ENCODE peak calls at places on chromosomes 13 and 19, in four cellular contexts. K is astrocyte; G is CD8-positive, alpha-beta memory T cell; T is activated naive CD4-positive, alpha-beta T cell treated with anti-CD3 and anti-CD28 coated beads for 36 hours. N is an unnamed sample.

GRCh38 chr19:30014770-30015169 is 72.7 kb downstream of the URI1 start:
- DNase-seq in K (no peak), G (no peak), T (no peak), N (no peak)

GRCh38 chr13:48772908-48773307 is 119.2 kb downstream of the CYSLTR2 start:
- DNase-seq in K (no peak), G (no peak), T (no peak), N (no peak)

GRCh38 chr13:97328222-97328790 is 105.7 kb upstream of the RAP2A start:
- DNase-seq in K (peak), G (no peak), T (no peak), N (peak)

GRCh38 chr19:10285393-10285792 is 1.4 kb upstream of the ICAM4 start:
- DNase-seq in K (no peak), G (no peak), T (no peak), N (no peak)

GRCh38 chr19:48638831-48639381 is 1.7 kb upstream of the DBP start:
- DNase-seq in K (no peak), G (no peak), T (no peak), N (no peak)

GRCh38 chr13:23617551-23618014 is 47.4 kb downstream of the TNFRSF19 start:
- DNase-seq in K (peak), G (no peak), T (no peak), N (peak)

GRCh38 chr13:94033098-94033497 is 446.4 kb downstream of the DCT start:
- DNase-seq in K (no peak), G (no peak), T (no peak), N (no peak)

GRCh38 chr19:35044317-35045117 is 3.0 kb downstream of the HPN start:
- DNase-seq in K (no peak), G (peak), T (peak), N (no peak)

GRCh38 chr13:25770601-25771000 is 281.2 kb downstream of the SHISA2 start:
- DNase-seq in K (no peak), G (no peak), T (no peak), N (no peak)

GRCh38 chr13:62360609-62361008 is 945.0 kb upstream of the PCDH20 start:
- DNase-seq in K (no peak), G (no peak), T (no peak), N (no peak)

GRCh38 chr19:38701455-38702063 is 42.7 kb downstream of the CAPN12 start:
- DNase-seq in K (no peak), G (no peak), T (no peak), N (no peak)

GRCh38 chr19:43700368-43701015 is 15.4 kb upstream of the IRGC start:
- DNase-seq in K (peak), G (no peak), T (peak), N (peak)

GRCh38 chr19:38702278-38702677 is 42.0 kb downstream of the CAPN12 start:
- DNase-seq in K (no peak), G (no peak), T (no peak), N (no peak)

GRCh38 chr19:49637865-49638350 is 2.0 kb downstream of the RRAS start:
- DNase-seq in K (peak), G (no peak), T (peak), N (peak)

GRCh38 chr19:38796154-38796553 is 7.2 kb downstream of the LGALS7B start:
- DNase-seq in K (no peak), G (no peak), T (no peak), N (no peak)

GRCh38 chr13:46906440-46906839 is 9.6 kb upstream of the HTR2A start:
- DNase-seq in K (no peak), G (no peak), T (no peak), N (no peak)

GRCh38 chr13:113645329-113645728 is 12.7 kb downstream of the ATP4B start:
- DNase-seq in K (no peak), G (no peak), T (no peak), N (no peak)

GRCh38 chr19:47156861-47157454 is 26.3 kb downstream of the SAE1 start:
- DNase-seq in K (peak), G (no peak), T (peak), N (no peak)

GRCh38 chr19:45439190-45439568 is 15.5 kb upstream of the ERCC1 start:
- DNase-seq in K (no peak), G (no peak), T (no peak), N (no peak)

GRCh38 chr13:52968074-52968700 is 60.4 kb upstream of the OLFM4 start:
- DNase-seq in K (peak), G (peak), T (peak), N (peak)

GRCh38 chr13:51879133-51879532 is 17.4 kb downstream of the CCDC70 start:
- DNase-seq in K (no peak), G (no peak), T (peak), N (no peak)

GRCh38 chr19:21483589-21484170 is 21.7 kb upstream of the ZNF429 start:
- DNase-seq in K (no peak), G (peak), T (peak), N (no peak)

GRCh38 chr13:62014299-62014698 is 598.6 kb upstream of the PCDH20 start:
- DNase-seq in K (no peak), G (no peak), T (no peak), N (no peak)

GRCh38 chr19:38405276-38405675 is 2.4 kb downstream of the FAM98C start:
- DNase-seq in K (no peak), G (no peak), T (no peak), N (no peak)

GRCh38 chr19:28505933-28506332 is 707.0 kb downstream of the UQCRFS1 start:
- DNase-seq in K (no peak), G (no peak), T (no peak), N (no peak)

GRCh38 chr19:19498255-19498991 is 16.9 kb downstream of the TSSK6 start:
- DNase-seq in K (no peak), G (no peak), T (no peak), N (no peak)

GRCh38 chr19:16441661-16442071 is 30.1 kb downstream of the EPS15L1 start:
- DNase-seq in K (no peak), G (no peak), T (peak), N (no peak)

GRCh38 chr13:112693831-112694497 is 4.1 kb downstream of the ATP11A start:
- DNase-seq in K (peak), G (no peak), T (no peak), N (peak)

GRCh38 chr19:12564016-12564664 is 12.9 kb upstream of the ZNF564 start:
- DNase-seq in K (peak), G (peak), T (peak), N (peak)

GRCh38 chr13:38564751-38565150 is 122.1 kb upstream of the FREM2 start:
- DNase-seq in K (no peak), G (no peak), T (no peak), N (no peak)

GRCh38 chr19:10291554-10292205 is 1.9 kb downstream of the ICAM5 start:
- DNase-seq in K (no peak), G (no peak), T (no peak), N (no peak)

GRCh38 chr13:54357284-54357933 is 1328.8 kb downstream of the OLFM4 start:
- DNase-seq in K (no peak), G (no peak), T (no peak), N (no peak)

GRCh38 chr13:65461590-65461989 is 1768.5 kb downstream of the PCDH9 start:
- DNase-seq in K (peak), G (no peak), T (no peak), N (peak)